ENCODE peak calls at places on chromosomes 2 and 18, in five cellular contexts. One of them, this sample, is unnamed.

GRCh38 chr2:28746504-28747111 is 5.0 kb upstream of the PPP1CB start:
- DNase-seq in fibroblast of lung: no peak
- DNase-seq in body of pancreas: no peak
- DNase-seq in heart left ventricle: no peak
- DNase-seq in prostate gland: peak; percentile 73
- DNase-seq in this sample: no peak

GRCh38 chr18:63681449-63682381 is 20.0 kb upstream of the SERPINB3 start:
- DNase-seq in fibroblast of lung: no peak
- DNase-seq in body of pancreas: no peak
- DNase-seq in heart left ventricle: no peak
- DNase-seq in prostate gland: peak; percentile 53
- DNase-seq in this sample: no peak

GRCh38 chr2:127143851-127144782 is 37.2 kb upstream of the BIN1 start:
- DNase-seq in fibroblast of lung: peak; percentile 55
- DNase-seq in body of pancreas: no peak
- DNase-seq in heart left ventricle: no peak
- DNase-seq in prostate gland: peak; percentile 36
- DNase-seq in this sample: peak; percentile 24

GRCh38 chr2:226050822-226051221 is 651.3 kb downstream of the NYAP2 start:
- DNase-seq in fibroblast of lung: no peak
- DNase-seq in body of pancreas: no peak
- DNase-seq in heart left ventricle: no peak
- DNase-seq in prostate gland: no peak
- DNase-seq in this sample: no peak

GRCh38 chr18:62723666-62724281 is 8.4 kb downstream of the PHLPP1 start:
- DNase-seq in fibroblast of lung: no peak
- DNase-seq in body of pancreas: no peak
- DNase-seq in heart left ventricle: no peak
- DNase-seq in prostate gland: no peak
- DNase-seq in this sample: no peak

GRCh38 chr2:231709981-231710750 is 1.8 kb downstream of the PTMA start:
- DNase-seq in fibroblast of lung: peak; percentile 84
- DNase-seq in body of pancreas: peak; percentile 86
- DNase-seq in heart left ventricle: peak; percentile 87
- DNase-seq in prostate gland: peak; percentile 76
- DNase-seq in this sample: peak; percentile 81

GRCh38 chr18:61132036-61132435 is 201.2 kb upstream of the CDH20 start:
- DNase-seq in fibroblast of lung: no peak
- DNase-seq in body of pancreas: no peak
- DNase-seq in heart left ventricle: no peak
- DNase-seq in prostate gland: no peak
- DNase-seq in this sample: no peak

GRCh38 chr18:47969851-47970250 is 39.4 kb upstream of the SMAD2 start:
- DNase-seq in fibroblast of lung: no peak
- DNase-seq in body of pancreas: no peak
- DNase-seq in heart left ventricle: no peak
- DNase-seq in prostate gland: no peak
- DNase-seq in this sample: peak; percentile 68

GRCh38 chr2:99544608-99545007 is 54.8 kb upstream of the REV1 start:
- DNase-seq in fibroblast of lung: no peak
- DNase-seq in body of pancreas: no peak
- DNase-seq in heart left ventricle: no peak
- DNase-seq in prostate gland: no peak
- DNase-seq in this sample: no peak

GRCh38 chr2:180012523-180012922 is 5.4 kb upstream of the CWC22 start:
- DNase-seq in fibroblast of lung: peak; percentile 61
- DNase-seq in body of pancreas: no peak
- DNase-seq in heart left ventricle: no peak
- DNase-seq in prostate gland: no peak
- DNase-seq in this sample: no peak

GRCh38 chr2:189178726-189179606 is 595 bp downstream of the COL5A2 start:
- DNase-seq in fibroblast of lung: peak; percentile 87
- DNase-seq in body of pancreas: no peak
- DNase-seq in heart left ventricle: peak; percentile 20
- DNase-seq in prostate gland: no peak
- DNase-seq in this sample: peak; percentile 68

GRCh38 chr2:224958466-224958857 is 83.8 kb downstream of the DOCK10 start:
- DNase-seq in fibroblast of lung: peak; percentile 25
- DNase-seq in body of pancreas: no peak
- DNase-seq in heart left ventricle: no peak
- DNase-seq in prostate gland: no peak
- DNase-seq in this sample: no peak

GRCh38 chr2:201158111-201158929 is 24.6 kb upstream of the CASP10 start:
- DNase-seq in fibroblast of lung: peak; percentile 86
- DNase-seq in body of pancreas: peak; percentile 70
- DNase-seq in heart left ventricle: peak; percentile 73
- DNase-seq in prostate gland: peak; percentile 61
- DNase-seq in this sample: peak; percentile 41

GRCh38 chr2:18402-19271 is 27.7 kb downstream of the FAM110C start:
- DNase-seq in fibroblast of lung: no peak
- DNase-seq in body of pancreas: no peak
- DNase-seq in heart left ventricle: no peak
- DNase-seq in prostate gland: no peak
- DNase-seq in this sample: no peak

GRCh38 chr2:215136669-215137328 is 1.6 kb downstream of the ABCA12 start:
- DNase-seq in fibroblast of lung: peak; percentile 15
- DNase-seq in body of pancreas: no peak
- DNase-seq in heart left ventricle: no peak
- DNase-seq in prostate gland: no peak
- DNase-seq in this sample: no peak

GRCh38 chr2:176702169-176702568 is 432.9 kb downstream of the MTX2 start:
- DNase-seq in fibroblast of lung: no peak
- DNase-seq in body of pancreas: no peak
- DNase-seq in heart left ventricle: no peak
- DNase-seq in prostate gland: no peak
- DNase-seq in this sample: no peak

GRCh38 chr2:52931660-52932059 is 835.9 kb upstream of the CHAC2 start:
- DNase-seq in fibroblast of lung: no peak
- DNase-seq in body of pancreas: no peak
- DNase-seq in heart left ventricle: no peak
- DNase-seq in prostate gland: no peak
- DNase-seq in this sample: no peak

GRCh38 chr2:100880730-100881129 is 60.8 kb downstream of the NPAS2 start:
- DNase-seq in fibroblast of lung: no peak
- DNase-seq in body of pancreas: no peak
- DNase-seq in heart left ventricle: no peak
- DNase-seq in prostate gland: no peak
- DNase-seq in this sample: peak; percentile 24

GRCh38 chr2:154700142-154700541 is 1.6 kb downstream of the KCNJ3 start:
- DNase-seq in fibroblast of lung: no peak
- DNase-seq in body of pancreas: no peak
- DNase-seq in heart left ventricle: no peak
- DNase-seq in prostate gland: no peak
- DNase-seq in this sample: no peak

GRCh38 chr2:12045864-12046291 is 299.4 kb downstream of the LPIN1 start:
- DNase-seq in fibroblast of lung: no peak
- DNase-seq in body of pancreas: no peak
- DNase-seq in heart left ventricle: no peak
- DNase-seq in prostate gland: no peak
- DNase-seq in this sample: no peak

GRCh38 chr2:12050381-12050780 is 303.9 kb downstream of the LPIN1 start:
- DNase-seq in fibroblast of lung: peak; percentile 92
- DNase-seq in body of pancreas: no peak
- DNase-seq in heart left ventricle: peak; percentile 22
- DNase-seq in prostate gland: no peak
- DNase-seq in this sample: peak; percentile 97

GRCh38 chr2:12046641-12047040 is 300.2 kb downstream of the LPIN1 start:
- DNase-seq in fibroblast of lung: peak; percentile 28
- DNase-seq in body of pancreas: no peak
- DNase-seq in heart left ventricle: no peak
- DNase-seq in prostate gland: no peak
- DNase-seq in this sample: peak; percentile 57

GRCh38 chr2:12047761-12048160 is 301.3 kb downstream of the LPIN1 start:
- DNase-seq in fibroblast of lung: no peak
- DNase-seq in body of pancreas: no peak
- DNase-seq in heart left ventricle: no peak
- DNase-seq in prostate gland: no peak
- DNase-seq in this sample: no peak

DNA sequence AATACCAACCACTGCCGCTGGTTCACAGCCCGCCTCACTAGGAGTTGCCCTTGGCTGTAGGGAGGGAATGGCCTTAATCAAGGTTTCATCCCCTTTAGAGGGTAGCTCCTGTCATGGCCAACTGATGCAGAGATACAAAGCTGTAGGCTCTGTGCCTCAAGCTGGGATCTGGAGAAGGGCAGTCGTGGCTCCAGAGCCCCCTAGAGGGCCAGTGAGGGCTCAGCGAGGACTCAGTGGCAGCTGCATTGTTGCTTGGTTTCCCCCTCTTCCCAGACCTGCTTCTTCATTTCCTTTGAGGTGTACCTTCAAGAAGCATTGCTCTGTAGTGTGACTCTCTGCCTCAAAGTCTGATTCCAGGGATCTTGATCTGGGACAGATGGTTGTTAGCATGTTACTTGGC is 302.1 kb downstream of the LPIN1 start:
- DNase-seq in fibroblast of lung: no peak
- DNase-seq in body of pancreas: no peak
- DNase-seq in heart left ventricle: no peak
- DNase-seq in prostate gland: no peak
- DNase-seq in this sample: no peak
- H3K4me3 ChIP-seq in fibroblast of lung: no peak overlapping the region
- H3K4me3 ChIP-seq in body of pancreas: no peak overlapping the region
- H3K4me3 ChIP-seq in heart left ventricle: no peak overlapping the region
- H3K4me3 ChIP-seq in prostate gland: no peak overlapping the region
- H3K4me3 ChIP-seq in this sample: no peak overlapping the region

GRCh38 chr18:6414118-6414722 is 491 bp downstream of the L3MBTL4 start:
- DNase-seq in fibroblast of lung: peak; percentile 18
- DNase-seq in body of pancreas: peak; percentile 76
- DNase-seq in heart left ventricle: peak; percentile 71
- DNase-seq in prostate gland: peak; percentile 68
- DNase-seq in this sample: peak; percentile 30

GRCh38 chr18:6414723-6415362 is at the start of gene L3MBTL4:
- DNase-seq in fibroblast of lung: no peak
- DNase-seq in body of pancreas: peak; percentile 70
- DNase-seq in heart left ventricle: peak; percentile 29
- DNase-seq in prostate gland: peak; percentile 59
- DNase-seq in this sample: no peak

GRCh38 chr18:6411367-6411766 is 3.3 kb downstream of the L3MBTL4 start:
- DNase-seq in fibroblast of lung: no peak
- DNase-seq in body of pancreas: no peak
- DNase-seq in heart left ventricle: no peak
- DNase-seq in prostate gland: no peak
- DNase-seq in this sample: no peak

GRCh38 chr18:6413554-6414117 is 1.1 kb downstream of the L3MBTL4 start:
- DNase-seq in fibroblast of lung: no peak
- DNase-seq in body of pancreas: peak; percentile 17
- DNase-seq in heart left ventricle: no peak
- DNase-seq in prostate gland: no peak
- DNase-seq in this sample: no peak

GRCh38 chr18:6412933-6413472 is 1.7 kb downstream of the L3MBTL4 start:
- DNase-seq in fibroblast of lung: no peak
- DNase-seq in body of pancreas: no peak
- DNase-seq in heart left ventricle: no peak
- DNase-seq in prostate gland: no peak
- DNase-seq in this sample: no peak
- H3K27me3 ChIP-seq in fibroblast of lung: peaks cover 5% of the 10 kb centered on the region
- H3K27me3 ChIP-seq in body of pancreas: no peaks in the 10 kb centered on the region
- H3K27me3 ChIP-seq in heart left ventricle: no peaks in the 10 kb centered on the region
- H3K27me3 ChIP-seq in prostate gland: no peaks in the 10 kb centered on the region
- H3K27me3 ChIP-seq in this sample: peaks cover 3% of the 10 kb centered on the region

DNA sequence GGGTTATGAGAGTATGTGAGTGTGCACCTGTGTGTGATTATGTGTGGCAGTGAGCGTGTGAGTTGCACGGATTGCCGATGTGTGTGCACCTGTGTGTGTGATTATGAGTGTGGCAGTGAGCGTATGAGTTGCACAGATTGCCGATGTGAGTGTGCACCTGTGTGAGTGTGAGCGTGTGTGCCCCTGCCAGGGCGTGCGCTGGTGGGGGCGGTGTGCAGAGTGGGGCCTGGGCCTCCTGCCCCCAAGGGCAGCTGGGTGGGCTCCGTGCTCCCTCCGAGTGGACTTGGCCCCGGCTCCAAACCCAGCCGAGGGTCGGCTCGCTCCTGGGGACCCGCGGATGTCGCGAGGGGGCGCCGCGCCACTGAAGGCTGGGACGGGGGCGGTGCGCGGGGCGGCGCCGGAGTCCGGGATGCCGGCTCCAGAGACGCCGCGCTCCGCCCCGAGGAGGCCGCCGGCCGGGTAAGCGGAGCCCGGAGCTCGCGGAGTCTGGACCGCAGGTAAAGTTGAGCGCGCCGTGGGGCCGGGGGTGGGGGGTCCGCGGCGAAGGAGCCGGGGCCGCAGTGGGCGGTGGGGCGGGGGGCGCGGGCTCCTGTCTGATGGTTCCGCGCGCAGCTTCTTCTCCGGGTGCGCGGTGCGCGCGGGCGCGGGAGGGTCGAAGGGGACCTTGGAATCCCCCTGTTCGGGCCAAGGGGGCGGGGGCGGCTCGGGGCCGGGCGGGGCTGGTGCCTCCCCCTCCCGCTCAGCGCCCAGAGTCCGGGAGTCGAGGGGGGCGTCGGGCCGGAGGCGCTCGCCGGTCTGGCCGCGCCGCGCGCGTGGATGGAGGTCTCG is at the start of gene KCNG2:
- DNase-seq in fibroblast of lung: peak; percentile 33
- DNase-seq in body of pancreas: peak; percentile 8
- DNase-seq in heart left ventricle: no peak
- DNase-seq in prostate gland: no peak
- DNase-seq in this sample: no peak
- H3K4me3 ChIP-seq in fibroblast of lung: peak within 1 kb of the TSS; percentile 55
- H3K4me3 ChIP-seq in body of pancreas: no peak within 1 kb of the TSS
- H3K4me3 ChIP-seq in heart left ventricle: peak within 1 kb of the TSS; percentile 36
- H3K4me3 ChIP-seq in prostate gland: peak within 1 kb of the TSS; percentile 32
- H3K4me3 ChIP-seq in this sample: no peak within 1 kb of the TSS

DNA sequence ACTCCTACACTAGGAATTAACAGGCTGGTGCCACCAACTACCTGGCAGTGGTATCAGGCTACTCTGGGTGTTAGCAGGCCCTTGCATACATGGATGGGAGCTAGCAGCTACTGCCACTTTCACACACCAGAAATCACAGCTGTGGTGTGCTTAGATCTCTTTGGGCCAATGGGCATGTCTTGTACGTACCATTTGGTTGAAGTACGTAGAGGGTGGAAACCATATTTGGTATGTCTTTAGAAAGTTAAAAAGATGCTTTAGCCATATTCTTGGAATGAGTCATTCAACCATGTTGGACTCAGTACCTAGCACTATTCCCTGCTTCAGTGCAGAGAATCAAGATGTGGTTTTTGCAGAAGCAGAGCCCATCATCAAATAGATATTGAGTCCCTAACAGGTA is 95.4 kb upstream of the SLC14A2 start:
- DNase-seq in fibroblast of lung: peak; percentile 39
- DNase-seq in body of pancreas: no peak
- DNase-seq in heart left ventricle: no peak
- DNase-seq in prostate gland: no peak
- DNase-seq in this sample: no peak
- H3K27me3 ChIP-seq in fibroblast of lung: no peaks in the 10 kb centered on the region
- H3K27me3 ChIP-seq in body of pancreas: no peaks in the 10 kb centered on the region
- H3K27me3 ChIP-seq in heart left ventricle: no peaks in the 10 kb centered on the region
- H3K27me3 ChIP-seq in prostate gland: no peaks in the 10 kb centered on the region
- H3K27me3 ChIP-seq in this sample: no peaks in the 10 kb centered on the region

GRCh38 chr2:237672731-237673129 is 45.3 kb downstream of the LRRFIP1 start:
- DNase-seq in fibroblast of lung: no peak
- DNase-seq in body of pancreas: no peak
- DNase-seq in heart left ventricle: no peak
- DNase-seq in prostate gland: no peak
- DNase-seq in this sample: no peak
- H3K4me3 ChIP-seq in fibroblast of lung: no peak overlapping the region
- H3K4me3 ChIP-seq in body of pancreas: no peak overlapping the region
- H3K4me3 ChIP-seq in heart left ventricle: no peak overlapping the region
- H3K4me3 ChIP-seq in prostate gland: no peak overlapping the region
- H3K4me3 ChIP-seq in this sample: no peak overlapping the region

This sample was measured in MG63.